ENCODE peak calls at places on chromosomes 6 and 20, in eight cellular contexts. One of them, this sample, is unnamed.

GRCh38 chr20:6756961-6757595 is 10.4 kb upstream of the BMP2 start:
- DNase-seq in anterior cingulate cortex: no peak
- DNase-seq in fibroblast of the aortic adventitia: no peak
- DNase-seq in pancreas: no peak
- DNase-seq in Peyer's patch: no peak
- DNase-seq in glutamatergic neuron: no peak
- DNase-seq in hypothalamus: no peak
- DNase-seq in GM12878: no peak
- DNase-seq in this sample: no peak

GRCh38 chr6:81648502-81648901 is 104.0 kb downstream of the TENT5A start:
- DNase-seq in hypothalamus: no peak
- DNase-seq in GM12878: no peak
- DNase-seq in Peyer's patch: no peak
- DNase-seq in fibroblast of the aortic adventitia: no peak
- DNase-seq in pancreas: no peak
- DNase-seq in glutamatergic neuron: no peak
- DNase-seq in anterior cingulate cortex: no peak
- DNase-seq in this sample: no peak

GRCh38 chr20:46089076-46089337 is 755 bp downstream of the NCOA5 start:
- DNase-seq in fibroblast of the aortic adventitia: no peak
- DNase-seq in glutamatergic neuron: no peak
- DNase-seq in hypothalamus: no peak
- DNase-seq in GM12878: no peak
- DNase-seq in anterior cingulate cortex: no peak
- DNase-seq in Peyer's patch: no peak
- DNase-seq in pancreas: no peak
- DNase-seq in this sample: no peak

GRCh38 chr6:129498950-129499870 is 210.8 kb downstream of the ARHGAP18 start:
- DNase-seq in hypothalamus: no peak
- DNase-seq in Peyer's patch: no peak
- DNase-seq in anterior cingulate cortex: no peak
- DNase-seq in glutamatergic neuron: no peak
- DNase-seq in GM12878: no peak
- DNase-seq in fibroblast of the aortic adventitia: peak
- DNase-seq in pancreas: no peak
- DNase-seq in this sample: no peak

GRCh38 chr20:5557123-5557522 is 193.1 kb upstream of the SHLD1 start:
- DNase-seq in fibroblast of the aortic adventitia: peak
- DNase-seq in anterior cingulate cortex: no peak
- DNase-seq in pancreas: no peak
- DNase-seq in Peyer's patch: peak
- DNase-seq in GM12878: peak
- DNase-seq in glutamatergic neuron: peak
- DNase-seq in hypothalamus: peak
- DNase-seq in this sample: peak

GRCh38 chr6:82875573-82876185 is 190.0 kb downstream of the UBE3D start:
- DNase-seq in Peyer's patch: no peak
- DNase-seq in GM12878: no peak
- DNase-seq in anterior cingulate cortex: no peak
- DNase-seq in glutamatergic neuron: no peak
- DNase-seq in pancreas: no peak
- DNase-seq in hypothalamus: no peak
- DNase-seq in fibroblast of the aortic adventitia: peak
- DNase-seq in this sample: no peak

GRCh38 chr6:159981591-159982245 is 12.8 kb downstream of the IGF2R start:
- DNase-seq in Peyer's patch: no peak
- DNase-seq in glutamatergic neuron: no peak
- DNase-seq in pancreas: no peak
- DNase-seq in fibroblast of the aortic adventitia: peak
- DNase-seq in hypothalamus: no peak
- DNase-seq in anterior cingulate cortex: no peak
- DNase-seq in GM12878: peak
- DNase-seq in this sample: no peak

GRCh38 chr6:155026366-155027045 is 31.4 kb downstream of the TIAM2 start:
- DNase-seq in GM12878: no peak
- DNase-seq in fibroblast of the aortic adventitia: peak
- DNase-seq in Peyer's patch: no peak
- DNase-seq in anterior cingulate cortex: no peak
- DNase-seq in hypothalamus: no peak
- DNase-seq in pancreas: no peak
- DNase-seq in glutamatergic neuron: no peak
- DNase-seq in this sample: no peak

GRCh38 chr6:80523531-80523970 is 417.1 kb downstream of the BCKDHB start:
- DNase-seq in fibroblast of the aortic adventitia: peak
- DNase-seq in glutamatergic neuron: peak
- DNase-seq in GM12878: no peak
- DNase-seq in hypothalamus: peak
- DNase-seq in anterior cingulate cortex: no peak
- DNase-seq in pancreas: peak
- DNase-seq in Peyer's patch: no peak
- DNase-seq in this sample: no peak

GRCh38 chr6:126539022-126539421 is 199.1 kb downstream of the CENPW start:
- DNase-seq in anterior cingulate cortex: no peak
- DNase-seq in Peyer's patch: no peak
- DNase-seq in fibroblast of the aortic adventitia: peak
- DNase-seq in GM12878: no peak
- DNase-seq in hypothalamus: no peak
- DNase-seq in pancreas: no peak
- DNase-seq in glutamatergic neuron: no peak
- DNase-seq in this sample: no peak

GRCh38 chr20:32052792-32053362 is 835 bp downstream of the HCK start:
- DNase-seq in GM12878: no peak
- DNase-seq in glutamatergic neuron: no peak
- DNase-seq in pancreas: no peak
- DNase-seq in anterior cingulate cortex: no peak
- DNase-seq in fibroblast of the aortic adventitia: no peak
- DNase-seq in hypothalamus: peak
- DNase-seq in Peyer's patch: no peak
- DNase-seq in this sample: no peak

GRCh38 chr6:161141173-161141572 is 132.7 kb downstream of the AGPAT4 start:
- DNase-seq in hypothalamus: no peak
- DNase-seq in fibroblast of the aortic adventitia: no peak
- DNase-seq in anterior cingulate cortex: no peak
- DNase-seq in Peyer's patch: no peak
- DNase-seq in GM12878: no peak
- DNase-seq in pancreas: no peak
- DNase-seq in glutamatergic neuron: no peak
- DNase-seq in this sample: no peak

GRCh38 chr6:156719720-156720563 is 57.2 kb upstream of the ARID1B start:
- DNase-seq in GM12878: peak
- DNase-seq in pancreas: peak
- DNase-seq in fibroblast of the aortic adventitia: peak
- DNase-seq in Peyer's patch: peak
- DNase-seq in anterior cingulate cortex: no peak
- DNase-seq in hypothalamus: peak
- DNase-seq in glutamatergic neuron: peak
- DNase-seq in this sample: peak

GRCh38 chr6:44177691-44178423 is 19.2 kb downstream of the CAPN11 start:
- DNase-seq in anterior cingulate cortex: no peak
- DNase-seq in fibroblast of the aortic adventitia: peak
- DNase-seq in glutamatergic neuron: no peak
- DNase-seq in pancreas: no peak
- DNase-seq in Peyer's patch: peak
- DNase-seq in GM12878: no peak
- DNase-seq in hypothalamus: no peak
- DNase-seq in this sample: no peak

GRCh38 chr6:43668151-43669028 is 19.2 kb downstream of the MRPS18A start:
- DNase-seq in Peyer's patch: peak
- DNase-seq in hypothalamus: peak
- DNase-seq in GM12878: peak
- DNase-seq in anterior cingulate cortex: no peak
- DNase-seq in pancreas: peak
- DNase-seq in glutamatergic neuron: peak
- DNase-seq in fibroblast of the aortic adventitia: peak
- DNase-seq in this sample: peak

GRCh38 chr20:41268402-41268801 is 49.1 kb downstream of the ZHX3 start:
- DNase-seq in GM12878: no peak
- DNase-seq in fibroblast of the aortic adventitia: no peak
- DNase-seq in glutamatergic neuron: no peak
- DNase-seq in hypothalamus: no peak
- DNase-seq in Peyer's patch: no peak
- DNase-seq in pancreas: no peak
- DNase-seq in anterior cingulate cortex: no peak
- DNase-seq in this sample: no peak

GRCh38 chr20:43187476-43188233 is 2.1 kb downstream of the PTPRT start:
- DNase-seq in pancreas: peak
- DNase-seq in anterior cingulate cortex: peak
- DNase-seq in Peyer's patch: peak
- DNase-seq in glutamatergic neuron: peak
- DNase-seq in fibroblast of the aortic adventitia: peak
- DNase-seq in hypothalamus: peak
- DNase-seq in GM12878: no peak
- DNase-seq in this sample: peak

GRCh38 chr6:138682722-138683521 is 90.6 kb upstream of the CCDC28A start:
- DNase-seq in pancreas: no peak
- DNase-seq in fibroblast of the aortic adventitia: no peak
- DNase-seq in anterior cingulate cortex: no peak
- DNase-seq in GM12878: no peak
- DNase-seq in glutamatergic neuron: peak
- DNase-seq in hypothalamus: no peak
- DNase-seq in Peyer's patch: no peak
- DNase-seq in this sample: no peak

GRCh38 chr6:11392778-11393507 is 144.6 kb upstream of the TMEM170B start:
- DNase-seq in hypothalamus: no peak
- DNase-seq in anterior cingulate cortex: no peak
- DNase-seq in pancreas: no peak
- DNase-seq in glutamatergic neuron: no peak
- DNase-seq in Peyer's patch: peak
- DNase-seq in GM12878: no peak
- DNase-seq in fibroblast of the aortic adventitia: no peak
- DNase-seq in this sample: no peak

GRCh38 chr6:128601060-128601459 is 80.7 kb upstream of the PTPRK start:
- DNase-seq in pancreas: no peak
- DNase-seq in glutamatergic neuron: no peak
- DNase-seq in Peyer's patch: no peak
- DNase-seq in anterior cingulate cortex: no peak
- DNase-seq in hypothalamus: no peak
- DNase-seq in fibroblast of the aortic adventitia: peak
- DNase-seq in GM12878: no peak
- DNase-seq in this sample: no peak

GRCh38 chr6:131787079-131787478 is 20.7 kb upstream of the ENPP1 start:
- DNase-seq in glutamatergic neuron: no peak
- DNase-seq in hypothalamus: no peak
- DNase-seq in anterior cingulate cortex: no peak
- DNase-seq in fibroblast of the aortic adventitia: no peak
- DNase-seq in pancreas: no peak
- DNase-seq in GM12878: no peak
- DNase-seq in Peyer's patch: no peak
- DNase-seq in this sample: no peak

GRCh38 chr6:11744753-11745152 is 33.9 kb downstream of the ADTRP start:
- DNase-seq in Peyer's patch: no peak
- DNase-seq in pancreas: no peak
- DNase-seq in hypothalamus: no peak
- DNase-seq in fibroblast of the aortic adventitia: peak
- DNase-seq in glutamatergic neuron: no peak
- DNase-seq in anterior cingulate cortex: no peak
- DNase-seq in GM12878: no peak
- DNase-seq in this sample: no peak

GRCh38 chr6:105619971-105620741 is 217.3 kb upstream of the PREP start:
- DNase-seq in Peyer's patch: no peak
- DNase-seq in GM12878: no peak
- DNase-seq in glutamatergic neuron: no peak
- DNase-seq in fibroblast of the aortic adventitia: peak
- DNase-seq in anterior cingulate cortex: no peak
- DNase-seq in hypothalamus: no peak
- DNase-seq in pancreas: no peak
- DNase-seq in this sample: no peak

GRCh38 chr20:2656471-2657117 is 4.2 kb downstream of the NOP56 start:
- DNase-seq in fibroblast of the aortic adventitia: no peak
- DNase-seq in glutamatergic neuron: no peak
- DNase-seq in anterior cingulate cortex: no peak
- DNase-seq in Peyer's patch: no peak
- DNase-seq in hypothalamus: no peak
- DNase-seq in GM12878: no peak
- DNase-seq in pancreas: no peak
- DNase-seq in this sample: no peak

GRCh38 chr20:32642257-32643046 is 31.3 kb downstream of the C20orf203 start:
- DNase-seq in fibroblast of the aortic adventitia: no peak
- DNase-seq in anterior cingulate cortex: no peak
- DNase-seq in pancreas: no peak
- DNase-seq in GM12878: no peak
- DNase-seq in Peyer's patch: no peak
- DNase-seq in glutamatergic neuron: no peak
- DNase-seq in hypothalamus: no peak
- DNase-seq in this sample: no peak

This sample was measured in posterior cingulate gyrus.